ENCODE peak calls at places on chromosomes 7 and 10, in four cellular contexts. H is HCT116, J is HepG2, V is K562. M is an unnamed sample.

GRCh38 chr7:11650030-11650429 is 182.0 kb downstream of the THSD7A start:
- DNase-seq in H (no peak), J (no peak), V (no peak), M (no peak)

GRCh38 chr10:53256623-53257022 is 484.0 kb upstream of the MBL2 start:
- DNase-seq in H (no peak), J (peak), V (no peak), M (no peak)

GRCh38 chr10:131842351-131843088 is 58.3 kb upstream of the PPP2R2D start:
- DNase-seq in H (no peak), J (no peak), V (no peak), M (no peak)

GRCh38 chr7:50595538-50596102 is 30.4 kb upstream of the DDC start:
- DNase-seq in H (peak), J (peak), V (no peak), M (no peak)

GRCh38 chr10:68077026-68077425 is 1.9 kb upstream of the HERC4 start:
- DNase-seq in H (no peak), J (no peak), V (no peak), M (no peak)

GRCh38 chr7:130875265-130875741 is 141.3 kb upstream of the KLF14 start:
- DNase-seq in H (no peak), J (peak), V (peak), M (no peak)

GRCh38 chr7:142482899-142483658 is 225.2 kb upstream of the PRSS58 start:
- DNase-seq in H (peak), J (peak), V (peak), M (no peak)

GRCh38 chr7:148084138-148084537 is 506.4 kb upstream of the C7orf33 start:
- DNase-seq in H (peak), J (peak), V (peak), M (peak)

GRCh38 chr7:147412782-147413186 is 1177.8 kb upstream of the C7orf33 start:
- DNase-seq in H (no peak), J (peak), V (no peak), M (peak)

GRCh38 chr10:78774999-78775711 is 293.6 kb upstream of the ZMIZ1 start:
- DNase-seq in H (no peak), J (peak), V (no peak), M (no peak)

GRCh38 chr10:132158810-132159209 is 27.9 kb upstream of the DPYSL4 start:
- DNase-seq in H (no peak), J (no peak), V (no peak), M (no peak)

GRCh38 chr7:131943211-131943610 is 386.8 kb upstream of the PODXL start:
- DNase-seq in H (no peak), J (no peak), V (no peak), M (no peak)

GRCh38 chr7:50303894-50304157 is 690 bp upstream of the IKZF1 start:
- DNase-seq in H (no peak), J (no peak), V (peak), M (no peak)

GRCh38 chr7:150955519-150956394 is 22.4 kb downstream of the KCNH2 start:
- DNase-seq in H (no peak), J (no peak), V (peak), M (no peak)

GRCh38 chr7:142808802-142809583 is 38.2 kb downstream of the PRSS2 start:
- DNase-seq in H (no peak), J (no peak), V (peak), M (no peak)

GRCh38 chr10:14326581-14326980 is 4.1 kb downstream of the FRMD4A start:
- DNase-seq in H (no peak), J (no peak), V (no peak), M (no peak)

GRCh38 chr7:27156508-27156898 is at the start of gene HOXA7:
- DNase-seq in H (no peak), J (no peak), V (no peak), M (no peak)

GRCh38 chr7:81457858-81458522 is 311.9 kb downstream of the HGF start:
- DNase-seq in H (peak), J (no peak), V (no peak), M (no peak)

GRCh38 chr10:114603303-114603702 is 54.8 kb downstream of the ABLIM1 start:
- DNase-seq in H (no peak), J (no peak), V (no peak), M (no peak)

GRCh38 chr10:131678613-131679012 is 222.2 kb upstream of the PPP2R2D start:
- DNase-seq in H (no peak), J (no peak), V (no peak), M (no peak)

GRCh38 chr7:98745722-98746318 is 124.0 kb downstream of the TMEM130 start:
- DNase-seq in H (peak), J (peak), V (peak), M (peak)

GRCh38 chr10:6200588-6201510 is 1.9 kb upstream of the PFKFB3 start:
- DNase-seq in H (no peak), J (peak), V (no peak), M (no peak)

GRCh38 chr10:33120275-33120674 is 162.2 kb upstream of the ITGB1 start:
- DNase-seq in H (no peak), J (no peak), V (no peak), M (no peak)

GRCh38 chr10:73893386-73893785 is 17.5 kb upstream of the PLAU start:
- DNase-seq in H (no peak), J (no peak), V (no peak), M (no peak)

GRCh38 chr10:35219906-35220890 is 93.6 kb downstream of the CREM start:
- DNase-seq in H (no peak), J (peak), V (no peak), M (no peak)
- TF ChIP-seq REST in H (no peak), J (no peak), V (no peak), M (no peak)

GRCh38 chr10:15387021-15387420 is 15.9 kb upstream of the FAM171A1 start:
- DNase-seq in H (no peak), J (no peak), V (no peak), M (no peak)
- TF ChIP-seq TCF7L2 in H (no peak), J (no peak), V (no peak), M (no peak)

GRCh38 chr10:89332718-89333281 is 5.0 kb downstream of the IFIT3 start:
- DNase-seq in H (no peak), J (no peak), V (no peak), M (no peak)

GRCh38 chr10:89330537-89330936 is 2.7 kb downstream of the IFIT3 start:
- DNase-seq in H (no peak), J (no peak), V (no peak), M (no peak)

GRCh38 chr10:89332092-89332633 is 4.4 kb downstream of the IFIT3 start:
- DNase-seq in H (no peak), J (peak), V (peak), M (no peak)

GRCh38 chr10:89327803-89328441 is at the start of gene IFIT3:
- DNase-seq in H (peak), J (peak), V (peak), M (peak)
- TF ChIP-seq REST in H (no peak), J (no peak), V (no peak), M (no peak)

GRCh38 chr10:93464826-93465388 is 17.2 kb downstream of the MYOF start:
- DNase-seq in H (no peak), J (no peak), V (no peak), M (no peak)

GRCh38 chr10:93465806-93466675 is 16.1 kb downstream of the MYOF start:
- DNase-seq in H (peak), J (peak), V (peak), M (peak)

GRCh38 chr10:93469454-93469853 is 12.7 kb downstream of the MYOF start:
- DNase-seq in H (no peak), J (no peak), V (no peak), M (no peak)

GRCh38 chr10:93471110-93471651 is 11.0 kb downstream of the MYOF start:
- DNase-seq in H (peak), J (peak), V (no peak), M (peak)

GRCh38 chr10:93468532-93469213 is 13.5 kb downstream of the MYOF start:
- DNase-seq in H (peak), J (peak), V (no peak), M (peak)
- TF ChIP-seq TCF7L2 in H (peak), J (no peak), V (no peak), M (no peak)

DNA sequence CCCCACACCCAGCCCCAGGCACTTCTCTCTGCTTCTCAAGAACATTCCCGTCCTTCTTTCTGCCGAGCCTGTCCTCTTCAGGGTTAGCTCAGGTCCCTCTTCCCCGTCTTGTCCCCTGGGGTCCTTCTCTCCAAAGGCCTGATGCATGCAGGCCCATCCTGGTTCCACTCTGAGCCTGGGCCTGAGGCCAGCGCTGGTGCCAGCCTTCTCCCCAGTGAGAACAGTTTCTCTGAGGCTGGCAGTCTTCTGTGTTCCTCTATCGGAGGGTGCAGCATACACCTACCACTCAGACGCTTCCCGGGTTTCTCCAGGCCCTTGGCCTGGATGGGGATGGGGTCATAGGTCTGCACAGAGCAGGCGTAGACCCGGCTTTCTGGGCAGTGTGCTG is 14.6 kb downstream of the AP5Z1 start:
- DNase-seq in H (no peak), J (no peak), V (no peak), M (no peak)
- TF ChIP-seq REST in H (no peak), J (no peak), V (no peak), M (no peak)

DNA sequence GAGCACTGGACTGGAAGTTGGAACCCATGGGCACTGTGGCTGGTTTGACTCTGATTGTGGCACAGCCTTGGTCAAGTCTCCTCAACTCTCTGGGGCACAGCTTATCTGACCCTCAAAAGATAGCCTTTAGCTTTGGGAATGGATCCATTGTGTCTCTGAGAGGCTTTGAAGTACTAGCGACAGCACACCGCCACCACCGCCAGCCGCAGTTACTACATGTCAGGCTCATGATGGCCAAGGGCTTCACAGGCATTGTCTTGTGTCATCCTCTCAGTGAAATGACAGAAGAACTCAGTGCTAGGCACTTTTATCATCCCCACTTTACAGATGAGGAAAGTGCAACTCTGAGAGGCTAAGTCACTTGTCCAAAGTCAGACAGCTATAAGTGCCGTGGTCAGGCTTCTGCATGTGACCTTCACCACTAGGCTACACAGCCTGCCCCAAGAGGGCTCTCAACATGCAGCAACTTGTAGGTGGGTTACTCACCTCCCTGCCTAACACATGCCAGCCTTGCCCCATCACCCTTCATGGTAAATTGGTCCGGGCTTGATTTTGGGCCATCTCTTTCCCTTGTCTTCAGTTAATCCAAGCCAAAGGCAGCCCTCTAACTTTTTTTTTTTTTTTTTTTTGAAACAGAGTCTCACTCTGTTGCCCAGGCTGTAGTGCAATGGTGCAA is 44.1 kb downstream of the C10orf105 start:
- DNase-seq in H (no peak), J (no peak), V (no peak), M (no peak)
- TF ChIP-seq TCF7L2 in H (no peak), J (no peak), V (no peak), M (no peak)

GRCh38 chr10:66538352-66538751 is 387.5 kb upstream of the LRRTM3 start:
- DNase-seq in H (no peak), J (no peak), V (no peak), M (no peak)

GRCh38 chr10:66538908-66539307 is 386.9 kb upstream of the LRRTM3 start:
- DNase-seq in H (no peak), J (no peak), V (no peak), M (no peak)

GRCh38 chr10:66537186-66537585 is 388.6 kb upstream of the LRRTM3 start:
- DNase-seq in H (no peak), J (no peak), V (no peak), M (no peak)

GRCh38 chr10:66535418-66535817 is 390.4 kb upstream of the LRRTM3 start:
- DNase-seq in H (no peak), J (no peak), V (no peak), M (no peak)
- TF ChIP-seq REST in H (no peak), J (no peak), V (no peak), M (no peak)

DNA sequence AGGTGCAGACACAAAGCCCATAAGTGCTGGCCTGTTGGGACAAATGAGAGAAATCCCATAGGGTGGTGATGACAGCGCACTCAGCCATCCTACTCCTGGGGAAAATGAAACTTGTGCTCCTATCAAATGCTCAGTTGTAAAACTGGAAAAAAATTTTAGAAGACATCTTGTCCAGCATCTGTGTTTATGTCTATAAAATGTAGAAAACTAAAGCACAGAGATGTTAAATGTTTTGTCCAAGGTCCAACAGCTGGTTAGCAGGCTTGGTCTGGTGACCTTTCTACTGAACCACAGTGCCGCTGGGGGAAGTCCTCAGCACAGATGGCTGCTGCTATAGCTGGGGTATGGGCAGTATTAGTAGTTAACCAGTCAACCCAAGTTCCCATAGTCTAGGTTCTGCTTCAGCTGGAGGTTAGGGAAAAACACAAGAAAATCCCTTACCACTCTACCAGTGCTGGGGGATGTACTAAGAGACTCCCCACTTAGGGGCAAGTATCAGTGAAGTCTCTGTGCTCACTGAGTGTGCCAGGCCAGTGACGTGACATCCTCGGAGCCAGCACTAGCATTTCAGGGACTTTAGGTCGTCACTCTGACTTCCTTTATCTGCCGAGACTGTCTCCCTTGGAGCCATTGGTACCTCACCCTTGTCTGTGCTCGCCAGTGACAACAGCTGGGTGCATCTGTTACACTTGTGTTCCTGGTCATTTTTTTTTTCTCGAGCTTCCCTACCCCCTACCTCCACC is 1.9 kb downstream of the TSPAN33 start:
- DNase-seq in H (no peak), J (no peak), V (no peak), M (no peak)
- TF ChIP-seq TCF7L2 in H (no peak), J (no peak), V (no peak), M (no peak)

DNA sequence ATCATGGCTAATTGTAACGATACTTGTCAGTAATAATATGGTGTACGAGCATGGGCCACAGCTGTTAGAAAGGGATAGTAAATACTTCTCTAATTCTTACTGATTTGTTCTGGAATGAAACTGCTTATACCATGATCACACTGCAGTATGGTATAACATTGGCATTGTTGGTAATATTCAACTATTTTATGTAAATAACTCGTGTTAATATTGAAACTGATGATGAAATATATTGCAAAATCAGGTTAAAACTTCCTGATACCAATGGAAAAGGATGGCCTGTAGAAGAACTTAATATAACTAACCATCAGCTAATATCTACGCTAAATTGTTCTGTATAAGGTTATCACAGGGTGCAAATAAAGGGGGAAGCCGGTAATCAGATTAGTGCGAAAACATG is 10.3 kb downstream of the OR2A14 start:
- DNase-seq in H (no peak), J (no peak), V (no peak), M (no peak)
- TF ChIP-seq REST in H (no peak), J (no peak), V (no peak), M (no peak)

DNA sequence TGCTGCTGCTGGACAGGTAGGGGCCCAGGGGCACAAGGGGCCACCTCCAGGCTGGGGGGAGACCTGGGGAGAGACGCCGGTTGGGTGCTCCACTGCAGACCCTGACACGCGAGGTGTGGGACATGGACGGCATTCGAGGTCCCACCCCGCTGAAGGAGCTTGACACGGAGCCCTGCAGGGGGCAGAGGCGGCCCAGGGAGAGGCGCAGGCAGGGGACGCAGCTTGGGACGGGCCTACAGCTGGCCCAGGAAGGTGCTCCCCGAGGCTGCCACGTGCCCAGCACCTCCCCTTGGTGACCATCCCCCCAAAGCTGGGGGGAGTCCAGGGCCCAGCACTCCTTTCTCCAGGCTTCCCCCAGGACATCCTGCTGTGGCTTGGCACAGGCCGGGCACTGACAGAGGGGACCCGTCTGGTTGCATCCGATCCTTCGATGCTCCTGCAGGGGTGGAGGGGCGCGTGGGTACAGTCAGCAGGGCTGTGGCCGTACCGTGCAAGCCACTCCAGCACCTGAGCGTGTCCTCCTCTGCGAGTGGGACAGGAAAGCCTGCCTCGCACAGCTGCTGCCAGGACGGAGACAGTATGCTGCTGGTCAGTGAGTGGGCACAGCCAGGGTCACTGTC is 174.4 kb downstream of the ELFN1 start:
- DNase-seq in H (no peak), J (no peak), V (peak), M (no peak)
- TF ChIP-seq TCF7L2 in H (no peak), J (no peak), V (no peak), M (no peak)